ENCODE peak calls at places on chromosomes 13 and 19, in eight cellular contexts. One of them, this sample, is unnamed.
A peak's percentile ranks its signal among the peaks of the same experiment; 100 is the strongest.

GRCh38 chr19:41877490-41877876 is 404 bp downstream of the CD79A start:
- DNase-seq in glomerular endothelial cell: no peak
- DNase-seq in SW480: no peak
- DNase-seq in effector memory CD8-positive, alpha-beta T cell: no peak
- DNase-seq in kidney glomerular epithelial cell: no peak
- DNase-seq in astrocyte: no peak
- DNase-seq in pons: no peak
- DNase-seq in activated CD4-positive, CD25-positive, alpha-beta regulatory T cell treated with anti-CD3 and anti-CD28 coated beads, Interleukin-2, amount 50 U/mL, for 16 hours: no peak
- DNase-seq in this sample: no peak

GRCh38 chr13:66937423-66937822 is 292.7 kb downstream of the PCDH9 start:
- DNase-seq in glomerular endothelial cell: no peak
- DNase-seq in SW480: no peak
- DNase-seq in effector memory CD8-positive, alpha-beta T cell: no peak
- DNase-seq in kidney glomerular epithelial cell: no peak
- DNase-seq in astrocyte: no peak
- DNase-seq in pons: no peak
- DNase-seq in activated CD4-positive, CD25-positive, alpha-beta regulatory T cell treated with anti-CD3 and anti-CD28 coated beads, Interleukin-2, amount 50 U/mL, for 16 hours: no peak
- DNase-seq in this sample: no peak

GRCh38 chr13:108700421-108701170 is 71.2 kb downstream of the MYO16 start:
- DNase-seq in glomerular endothelial cell: no peak
- DNase-seq in SW480: no peak
- DNase-seq in effector memory CD8-positive, alpha-beta T cell: no peak
- DNase-seq in kidney glomerular epithelial cell: no peak
- DNase-seq in astrocyte: peak; percentile 66
- DNase-seq in pons: no peak
- DNase-seq in activated CD4-positive, CD25-positive, alpha-beta regulatory T cell treated with anti-CD3 and anti-CD28 coated beads, Interleukin-2, amount 50 U/mL, for 16 hours: no peak
- DNase-seq in this sample: no peak

GRCh38 chr19:49983645-49984229 is 22.8 kb upstream of the SIGLEC11 start:
- DNase-seq in glomerular endothelial cell: no peak
- DNase-seq in SW480: peak; percentile 60
- DNase-seq in effector memory CD8-positive, alpha-beta T cell: peak; percentile 78
- DNase-seq in kidney glomerular epithelial cell: peak; percentile 1
- DNase-seq in astrocyte: no peak
- DNase-seq in pons: peak; percentile 49
- DNase-seq in activated CD4-positive, CD25-positive, alpha-beta regulatory T cell treated with anti-CD3 and anti-CD28 coated beads, Interleukin-2, amount 50 U/mL, for 16 hours: peak; percentile 57
- DNase-seq in this sample: no peak

GRCh38 chr13:84487681-84488080 is 605.4 kb upstream of the SLITRK1 start:
- DNase-seq in glomerular endothelial cell: no peak
- DNase-seq in SW480: no peak
- DNase-seq in effector memory CD8-positive, alpha-beta T cell: no peak
- DNase-seq in kidney glomerular epithelial cell: no peak
- DNase-seq in astrocyte: no peak
- DNase-seq in pons: no peak
- DNase-seq in activated CD4-positive, CD25-positive, alpha-beta regulatory T cell treated with anti-CD3 and anti-CD28 coated beads, Interleukin-2, amount 50 U/mL, for 16 hours: no peak
- DNase-seq in this sample: no peak

GRCh38 chr19:16860996-16861395 is 27.8 kb upstream of the F2RL3 start:
- DNase-seq in glomerular endothelial cell: no peak
- DNase-seq in SW480: no peak
- DNase-seq in effector memory CD8-positive, alpha-beta T cell: no peak
- DNase-seq in kidney glomerular epithelial cell: no peak
- DNase-seq in astrocyte: no peak
- DNase-seq in pons: no peak
- DNase-seq in activated CD4-positive, CD25-positive, alpha-beta regulatory T cell treated with anti-CD3 and anti-CD28 coated beads, Interleukin-2, amount 50 U/mL, for 16 hours: no peak
- DNase-seq in this sample: no peak

GRCh38 chr19:14375055-14375581 is 6.1 kb upstream of the ADGRE5 start:
- DNase-seq in glomerular endothelial cell: no peak
- DNase-seq in SW480: no peak
- DNase-seq in effector memory CD8-positive, alpha-beta T cell: peak; percentile 81
- DNase-seq in kidney glomerular epithelial cell: no peak
- DNase-seq in astrocyte: no peak
- DNase-seq in pons: peak; percentile 65
- DNase-seq in activated CD4-positive, CD25-positive, alpha-beta regulatory T cell treated with anti-CD3 and anti-CD28 coated beads, Interleukin-2, amount 50 U/mL, for 16 hours: peak; percentile 57
- DNase-seq in this sample: no peak

GRCh38 chr19:19077103-19077502 is 13.3 kb downstream of the SLC25A42 start:
- DNase-seq in glomerular endothelial cell: no peak
- DNase-seq in SW480: no peak
- DNase-seq in effector memory CD8-positive, alpha-beta T cell: no peak
- DNase-seq in kidney glomerular epithelial cell: no peak
- DNase-seq in astrocyte: no peak
- DNase-seq in pons: no peak
- DNase-seq in activated CD4-positive, CD25-positive, alpha-beta regulatory T cell treated with anti-CD3 and anti-CD28 coated beads, Interleukin-2, amount 50 U/mL, for 16 hours: no peak
- DNase-seq in this sample: no peak

GRCh38 chr13:64675256-64675892 is 2554.8 kb downstream of the PCDH9 start:
- DNase-seq in glomerular endothelial cell: no peak
- DNase-seq in SW480: no peak
- DNase-seq in effector memory CD8-positive, alpha-beta T cell: no peak
- DNase-seq in kidney glomerular epithelial cell: no peak
- DNase-seq in astrocyte: peak; percentile 63
- DNase-seq in pons: no peak
- DNase-seq in activated CD4-positive, CD25-positive, alpha-beta regulatory T cell treated with anti-CD3 and anti-CD28 coated beads, Interleukin-2, amount 50 U/mL, for 16 hours: no peak
- DNase-seq in this sample: no peak

GRCh38 chr19:51009061-51009891 is 7.9 kb upstream of the KLK8 start:
- DNase-seq in glomerular endothelial cell: no peak
- DNase-seq in SW480: no peak
- DNase-seq in effector memory CD8-positive, alpha-beta T cell: no peak
- DNase-seq in kidney glomerular epithelial cell: no peak
- DNase-seq in astrocyte: no peak
- DNase-seq in pons: no peak
- DNase-seq in activated CD4-positive, CD25-positive, alpha-beta regulatory T cell treated with anti-CD3 and anti-CD28 coated beads, Interleukin-2, amount 50 U/mL, for 16 hours: no peak
- DNase-seq in this sample: no peak

GRCh38 chr19:34976611-34977010 is 12.6 kb upstream of the ZNF792 start:
- DNase-seq in glomerular endothelial cell: no peak
- DNase-seq in SW480: no peak
- DNase-seq in effector memory CD8-positive, alpha-beta T cell: no peak
- DNase-seq in kidney glomerular epithelial cell: no peak
- DNase-seq in astrocyte: no peak
- DNase-seq in pons: no peak
- DNase-seq in activated CD4-positive, CD25-positive, alpha-beta regulatory T cell treated with anti-CD3 and anti-CD28 coated beads, Interleukin-2, amount 50 U/mL, for 16 hours: no peak
- DNase-seq in this sample: no peak

GRCh38 chr19:54464044-54464623 is 556 bp upstream of the LENG9 start:
- DNase-seq in glomerular endothelial cell: no peak
- DNase-seq in SW480: peak; percentile 100
- DNase-seq in effector memory CD8-positive, alpha-beta T cell: peak; percentile 78
- DNase-seq in kidney glomerular epithelial cell: peak; percentile 95
- DNase-seq in astrocyte: peak; percentile 73
- DNase-seq in pons: peak; percentile 89
- DNase-seq in activated CD4-positive, CD25-positive, alpha-beta regulatory T cell treated with anti-CD3 and anti-CD28 coated beads, Interleukin-2, amount 50 U/mL, for 16 hours: peak; percentile 75
- DNase-seq in this sample: peak; percentile 63

GRCh38 chr13:40031031-40031430 is 375.6 kb downstream of the COG6 start:
- DNase-seq in glomerular endothelial cell: peak; percentile 62
- DNase-seq in SW480: no peak
- DNase-seq in effector memory CD8-positive, alpha-beta T cell: no peak
- DNase-seq in kidney glomerular epithelial cell: peak; percentile 2
- DNase-seq in astrocyte: peak; percentile 80
- DNase-seq in pons: no peak
- DNase-seq in activated CD4-positive, CD25-positive, alpha-beta regulatory T cell treated with anti-CD3 and anti-CD28 coated beads, Interleukin-2, amount 50 U/mL, for 16 hours: no peak
- DNase-seq in this sample: no peak

GRCh38 chr13:60453490-60453889 is 56.5 kb downstream of the TDRD3 start:
- DNase-seq in glomerular endothelial cell: no peak
- DNase-seq in SW480: no peak
- DNase-seq in effector memory CD8-positive, alpha-beta T cell: no peak
- DNase-seq in kidney glomerular epithelial cell: no peak
- DNase-seq in astrocyte: peak; percentile 29
- DNase-seq in pons: no peak
- DNase-seq in activated CD4-positive, CD25-positive, alpha-beta regulatory T cell treated with anti-CD3 and anti-CD28 coated beads, Interleukin-2, amount 50 U/mL, for 16 hours: no peak
- DNase-seq in this sample: no peak

This sample was measured in nucleus accumbens.